ENCODE peak calls at places on chromosomes 7 and 10, in six cellular contexts. One of them, this sample, is unnamed.

GRCh38 chr7:24025094-24025493 is 258.9 kb upstream of the NPY start:
- DNase-seq in GM12878: no peak
- DNase-seq in HepG2: no peak
- DNase-seq in K562: no peak
- DNase-seq in A549: no peak
- DNase-seq in IMR-90: peak
- DNase-seq in this sample: no peak

GRCh38 chr10:69461327-69462025 is 10.2 kb downstream of the TSPAN15 start:
- DNase-seq in HepG2: no peak
- DNase-seq in GM12878: no peak
- DNase-seq in A549: no peak
- DNase-seq in IMR-90: no peak
- DNase-seq in K562: no peak
- DNase-seq in this sample: no peak

GRCh38 chr10:100830728-100831110 is 82.0 kb upstream of the SLF2 start:
- DNase-seq in GM12878: no peak
- DNase-seq in K562: no peak
- DNase-seq in IMR-90: no peak
- DNase-seq in HepG2: no peak
- DNase-seq in A549: no peak
- DNase-seq in this sample: no peak

GRCh38 chr10:104036518-104037260 is 49.0 kb downstream of the COL17A1 start:
- DNase-seq in HepG2: no peak
- DNase-seq in K562: no peak
- DNase-seq in A549: no peak
- DNase-seq in GM12878: no peak
- DNase-seq in IMR-90: no peak
- DNase-seq in this sample: no peak

GRCh38 chr7:22872087-22872807 is 49.6 kb upstream of the TOMM7 start:
- DNase-seq in HepG2: no peak
- DNase-seq in K562: no peak
- DNase-seq in IMR-90: no peak
- DNase-seq in GM12878: peak
- DNase-seq in A549: no peak
- DNase-seq in this sample: no peak

GRCh38 chr7:147607151-147607800 is 983.3 kb upstream of the C7orf33 start:
- DNase-seq in K562: no peak
- DNase-seq in A549: no peak
- DNase-seq in IMR-90: no peak
- DNase-seq in GM12878: no peak
- DNase-seq in HepG2: no peak
- DNase-seq in this sample: no peak

GRCh38 chr10:116112232-116113231 is 160.5 kb downstream of the GFRA1 start:
- DNase-seq in IMR-90: no peak
- DNase-seq in A549: no peak
- DNase-seq in HepG2: no peak
- DNase-seq in K562: no peak
- DNase-seq in GM12878: no peak
- DNase-seq in this sample: no peak

GRCh38 chr7:106057962-106058901 is 53.9 kb downstream of the SYPL1 start:
- DNase-seq in K562: no peak
- DNase-seq in A549: no peak
- DNase-seq in GM12878: peak
- DNase-seq in IMR-90: no peak
- DNase-seq in HepG2: peak
- DNase-seq in this sample: no peak

GRCh38 chr7:33807779-33808482 is 97.4 kb upstream of the BMPER start:
- DNase-seq in K562: peak
- DNase-seq in HepG2: peak
- DNase-seq in A549: peak
- DNase-seq in IMR-90: peak
- DNase-seq in GM12878: no peak
- DNase-seq in this sample: peak

GRCh38 chr7:19079066-19079465 is 38.4 kb downstream of the TWIST1 start:
- DNase-seq in K562: no peak
- DNase-seq in IMR-90: peak
- DNase-seq in GM12878: no peak
- DNase-seq in HepG2: no peak
- DNase-seq in A549: no peak
- DNase-seq in this sample: no peak

GRCh38 chr7:36512607-36513006 is 122.9 kb downstream of the ANLN start:
- DNase-seq in IMR-90: no peak
- DNase-seq in GM12878: no peak
- DNase-seq in A549: no peak
- DNase-seq in K562: no peak
- DNase-seq in HepG2: no peak
- DNase-seq in this sample: no peak

GRCh38 chr7:127557803-127558202 is 27.6 kb downstream of the GCC1 start:
- DNase-seq in K562: no peak
- DNase-seq in A549: no peak
- DNase-seq in GM12878: no peak
- DNase-seq in IMR-90: no peak
- DNase-seq in HepG2: no peak
- DNase-seq in this sample: no peak

GRCh38 chr7:66741706-66742053 is 1.1 kb downstream of the RABGEF1 start:
- DNase-seq in K562: no peak
- DNase-seq in IMR-90: peak
- DNase-seq in A549: peak
- DNase-seq in GM12878: no peak
- DNase-seq in HepG2: no peak
- DNase-seq in this sample: no peak

GRCh38 chr7:55970561-55970960 is 6.2 kb downstream of the NIPSNAP2 start:
- DNase-seq in HepG2: no peak
- DNase-seq in GM12878: no peak
- DNase-seq in K562: no peak
- DNase-seq in A549: no peak
- DNase-seq in IMR-90: no peak
- DNase-seq in this sample: no peak

GRCh38 chr10:118330295-118331076 is 11.6 kb downstream of the FAM204A start:
- DNase-seq in IMR-90: no peak
- DNase-seq in HepG2: no peak
- DNase-seq in GM12878: no peak
- DNase-seq in K562: no peak
- DNase-seq in A549: no peak
- DNase-seq in this sample: no peak

GRCh38 chr7:87148332-87148955 is 3.8 kb upstream of the DMTF1 start:
- DNase-seq in A549: peak
- DNase-seq in IMR-90: peak
- DNase-seq in K562: peak
- DNase-seq in GM12878: no peak
- DNase-seq in HepG2: no peak
- DNase-seq in this sample: peak

GRCh38 chr7:132618271-132618955 is 42.1 kb upstream of the PLXNA4 start:
- DNase-seq in HepG2: no peak
- DNase-seq in IMR-90: no peak
- DNase-seq in A549: no peak
- DNase-seq in GM12878: no peak
- DNase-seq in K562: no peak
- DNase-seq in this sample: no peak

GRCh38 chr7:15481127-15481526 is 80.7 kb downstream of the AGMO start:
- DNase-seq in K562: no peak
- DNase-seq in HepG2: no peak
- DNase-seq in GM12878: no peak
- DNase-seq in A549: no peak
- DNase-seq in IMR-90: no peak
- DNase-seq in this sample: no peak

GRCh38 chr10:21517134-21517982 is 8.1 kb downstream of the SKIDA1 start:
- DNase-seq in GM12878: no peak
- DNase-seq in K562: peak
- DNase-seq in A549: peak
- DNase-seq in HepG2: no peak
- DNase-seq in IMR-90: peak
- DNase-seq in this sample: peak
- TF ChIP-seq BHLHE40 in GM12878: no peak
- TF ChIP-seq BHLHE40 in K562: no peak
- TF ChIP-seq BHLHE40 in A549: no peak
- TF ChIP-seq BHLHE40 in HepG2: no peak
- TF ChIP-seq BHLHE40 in IMR-90: no peak
- TF ChIP-seq BHLHE40 in this sample: no peak

GRCh38 chr7:64574481-64575159 is 11.7 kb upstream of the ZNF680 start:
- DNase-seq in IMR-90: peak
- DNase-seq in HepG2: no peak
- DNase-seq in GM12878: no peak
- DNase-seq in A549: no peak
- DNase-seq in K562: no peak
- DNase-seq in this sample: no peak
- TF ChIP-seq BHLHE40 in IMR-90: no peak
- TF ChIP-seq BHLHE40 in HepG2: no peak
- TF ChIP-seq BHLHE40 in GM12878: no peak
- TF ChIP-seq BHLHE40 in A549: no peak
- TF ChIP-seq BHLHE40 in K562: no peak
- TF ChIP-seq BHLHE40 in this sample: no peak

GRCh38 chr7:2019693-2020511 is 212.8 kb downstream of the MAD1L1 start:
- DNase-seq in IMR-90: peak
- DNase-seq in K562: peak
- DNase-seq in A549: no peak
- DNase-seq in GM12878: no peak
- DNase-seq in HepG2: no peak
- DNase-seq in this sample: no peak
- TF ChIP-seq BHLHE40 in IMR-90: peak
- TF ChIP-seq BHLHE40 in K562: peak
- TF ChIP-seq BHLHE40 in A549: no peak
- TF ChIP-seq BHLHE40 in GM12878: peak
- TF ChIP-seq BHLHE40 in HepG2: no peak
- TF ChIP-seq BHLHE40 in this sample: no peak

GRCh38 chr10:22999942-23000341 is 72.1 kb downstream of the ARMC3 start:
- DNase-seq in IMR-90: no peak
- DNase-seq in A549: no peak
- DNase-seq in GM12878: no peak
- DNase-seq in HepG2: no peak
- DNase-seq in K562: no peak
- DNase-seq in this sample: no peak
- TF ChIP-seq BHLHE40 in IMR-90: no peak
- TF ChIP-seq BHLHE40 in A549: no peak
- TF ChIP-seq BHLHE40 in GM12878: no peak
- TF ChIP-seq BHLHE40 in HepG2: no peak
- TF ChIP-seq BHLHE40 in K562: no peak
- TF ChIP-seq BHLHE40 in this sample: no peak